ENCODE peak calls at places on chromosome 12, in four cellular contexts. D is AG08395; C is stimulated activated CD4-positive, alpha-beta T cell treated with anti-CD3 and anti-CD28 coated beads, Interleukin-1b, Interleukin-23, amount 100 ng/mL, for 24 hours; L is C1 segment of cervical spinal cord. R is an unnamed sample.

GRCh38 chr12:46608431-46609280 is 217.1 kb downstream of the SLC38A4 start:
- DNase-seq in D (peak), C (no peak), L (no peak), R (no peak)

GRCh38 chr12:21940549-21940948 is 677 bp downstream of the ABCC9 start:
- DNase-seq in C (no peak), D (no peak), L (no peak), R (no peak)

GRCh38 chr12:75834591-75834990 is 197.0 kb downstream of the PHLDA1 start:
- DNase-seq in D (no peak), L (no peak), C (no peak), R (no peak)

GRCh38 chr12:113413488-113413939 is 8.7 kb upstream of the SDSL start:
- DNase-seq in L (no peak), D (peak), C (no peak), R (no peak)

GRCh38 chr12:75900781-75901254 is 130.8 kb downstream of the PHLDA1 start:
- DNase-seq in L (no peak), C (no peak), D (no peak), R (no peak)

GRCh38 chr12:75814856-75815754 is 216.5 kb downstream of the PHLDA1 start:
- DNase-seq in C (no peak), D (peak), L (no peak), R (no peak)

GRCh38 chr12:30622509-30622908 is 73.2 kb downstream of the IPO8 start:
- DNase-seq in C (no peak), D (peak), L (no peak), R (peak)

GRCh38 chr12:119649202-119649808 is 18.6 kb upstream of the PRKAB1 start:
- DNase-seq in L (no peak), C (no peak), D (peak), R (peak)

GRCh38 chr12:108630481-108631207 is 3.0 kb downstream of the SELPLG start:
- DNase-seq in C (no peak), L (no peak), D (peak), R (no peak)

GRCh38 chr12:106978035-106978800 is 8.7 kb downstream of the MTERF2 start:
- DNase-seq in D (peak), L (peak), C (no peak), R (no peak)

GRCh38 chr12:32561931-32562341 is 117.2 kb upstream of the DNM1L start:
- DNase-seq in L (no peak), D (no peak), C (no peak), R (no peak)

GRCh38 chr12:124919646-124920352 is 5.3 kb upstream of the UBC start:
- DNase-seq in L (no peak), D (no peak), C (peak), R (no peak)

GRCh38 chr12:56661560-56661959 is 15.8 kb upstream of the ATP5F1B start:
- DNase-seq in L (no peak), C (no peak), D (no peak), R (no peak)

GRCh38 chr12:19150273-19150895 is 20.9 kb downstream of the PLEKHA5 start:
- DNase-seq in D (peak), C (no peak), L (no peak), R (no peak)

GRCh38 chr12:114407566-114408411 is 1.8 kb upstream of the TBX5 start:
- DNase-seq in C (no peak), L (no peak), D (no peak), R (no peak)

GRCh38 chr12:76247026-76247688 is 101.1 kb downstream of the BBS10 start:
- DNase-seq in C (no peak), L (no peak), D (peak), R (no peak)

GRCh38 chr12:47222960-47223847 is 143.4 kb upstream of the AMIGO2 start:
- DNase-seq in L (no peak), D (no peak), C (no peak), R (no peak)

GRCh38 chr12:107405436-107405835 is 280.2 kb upstream of the PWP1 start:
- DNase-seq in L (peak), D (no peak), C (no peak), R (no peak)

GRCh38 chr12:130418261-130418660 is 80.6 kb downstream of the PIWIL1 start:
- DNase-seq in L (no peak), C (no peak), D (no peak), R (no peak)

GRCh38 chr12:98439471-98440164 is 75.8 kb upstream of the TMPO start:
- DNase-seq in L (no peak), D (peak), C (no peak), R (no peak)

GRCh38 chr12:5388581-5389535 is 43.0 kb upstream of the NTF3 start:
- DNase-seq in D (peak), L (no peak), C (no peak), R (no peak)

GRCh38 chr12:125683748-125684381 is 618.6 kb downstream of the AACS start:
- DNase-seq in D (no peak), L (no peak), C (no peak), R (peak)

GRCh38 chr12:44015333-44015941 is 179.6 kb downstream of the TMEM117 start:
- DNase-seq in D (peak), C (no peak), L (no peak), R (peak)

GRCh38 chr12:2641209-2641608 is 153.6 kb upstream of the FKBP4 start:
- DNase-seq in D (peak), C (no peak), L (no peak), R (no peak)

GRCh38 chr12:125143491-125143890 is 78.3 kb downstream of the AACS start:
- DNase-seq in D (peak), C (no peak), L (no peak), R (no peak)

GRCh38 chr12:40192704-40193255 is 32.0 kb upstream of the LRRK2 start:
- DNase-seq in L (no peak), C (no peak), D (no peak), R (peak)

GRCh38 chr12:123043536-123044001 is 63.1 kb downstream of the ARL6IP4 start:
- DNase-seq in D (peak), C (peak), L (no peak), R (peak)

GRCh38 chr12:563899-564298 is 99.3 kb downstream of the NINJ2 start:
- DNase-seq in L (no peak), C (no peak), D (no peak), R (no peak)

GRCh38 chr12:25249951-25250738 is 584 bp downstream of the KRAS start:
- DNase-seq in D (peak), C (peak), L (no peak), R (peak)

GRCh38 chr12:50742776-50743175 is 21.1 kb upstream of the ATF1 start:
- DNase-seq in C (no peak), L (no peak), D (no peak), R (no peak)

GRCh38 chr12:31966558-31967205 is 7.5 kb downstream of the RESF1 start:
- DNase-seq in D (no peak), C (no peak), L (no peak), R (no peak)

GRCh38 chr12:114384746-114385145 is 21.2 kb downstream of the TBX5 start:
- DNase-seq in L (no peak), C (no peak), D (peak), R (no peak)

GRCh38 chr12:121576851-121577391 is 3.9 kb downstream of the KDM2B start:
- DNase-seq in C (no peak), D (peak), L (no peak), R (no peak)

GRCh38 chr12:95959107-95959506 is 16.0 kb downstream of the AMDHD1 start:
- DNase-seq in L (no peak), C (no peak), D (peak), R (no peak)

R was measured in GM19239.